ENCODE peak calls at places on chromosomes 2 and 18, in ten cellular contexts. S is thyroid gland, P is suprapubic skin, N is Peyer's patch, Q is GM12892, Z is ovary, J is heart left ventricle, Y is adrenal gland, R is IMR-90, W is transverse colon. U is an unnamed sample.

GRCh38 chr2:100742884-100743283 is 77.1 kb upstream of the NPAS2 start:
- DNase-seq in S (no peak), P (no peak), N (no peak), Q (no peak), Z (no peak), J (no peak), Y (no peak), R (peak), W (no peak), U (no peak)

GRCh38 chr2:139122711-139123158 is 342.5 kb upstream of the NXPH2 start:
- DNase-seq in S (no peak), P (no peak), N (no peak), Q (no peak), Z (no peak), J (no peak), Y (no peak), R (no peak), W (no peak), U (peak)

GRCh38 chr18:50194623-50195532 is at the start of gene MYO5B:
- DNase-seq in S (peak), P (no peak), N (peak), Q (peak), Z (peak), J (no peak), Y (no peak), R (no peak), W (peak), U (no peak)

GRCh38 chr2:216222650-216223352 is 113.7 kb downstream of the XRCC5 start:
- DNase-seq in S (no peak), P (no peak), N (no peak), Q (no peak), Z (no peak), J (no peak), Y (no peak), R (peak), W (no peak), U (peak)

GRCh38 chr2:128786800-128787478 is 468.3 kb upstream of the HS6ST1 start:
- DNase-seq in S (no peak), P (no peak), N (no peak), Q (no peak), Z (no peak), J (no peak), Y (no peak), R (peak), W (no peak), U (no peak)

GRCh38 chr18:13562494-13563029 is 163.8 kb downstream of the FAM210A start:
- DNase-seq in S (peak), P (no peak), N (peak), Q (peak), Z (no peak), J (no peak), Y (no peak), R (no peak), W (no peak), U (no peak)

GRCh38 chr2:43877782-43878464 is 39.2 kb downstream of the ABCG8 start:
- DNase-seq in S (peak), P (no peak), N (peak), Q (peak), Z (peak), J (peak), Y (peak), R (peak), W (peak), U (peak)

GRCh38 chr2:241040811-241041334 is 42.5 kb downstream of the SNED1 start:
- DNase-seq in S (no peak), P (no peak), N (no peak), Q (no peak), Z (no peak), J (no peak), Y (no peak), R (no peak), W (no peak), U (no peak)

GRCh38 chr2:159096896-159097295 is 128.5 kb downstream of the TANC1 start:
- DNase-seq in S (no peak), P (no peak), N (no peak), Q (no peak), Z (no peak), J (no peak), Y (no peak), R (no peak), W (no peak), U (no peak)

GRCh38 chr18:7760967-7761946 is 194.1 kb downstream of the PTPRM start:
- DNase-seq in S (no peak), P (no peak), N (no peak), Q (no peak), Z (no peak), J (no peak), Y (no peak), R (peak), W (no peak), U (no peak)

GRCh38 chr2:241519669-241520068 is 11.3 kb upstream of the STK25 start:
- DNase-seq in S (no peak), P (no peak), N (no peak), Q (no peak), Z (no peak), J (no peak), Y (no peak), R (no peak), W (no peak), U (no peak)

GRCh38 chr2:39499336-39499735 is 62.3 kb upstream of the MAP4K3 start:
- DNase-seq in S (no peak), P (no peak), N (no peak), Q (no peak), Z (no peak), J (no peak), Y (no peak), R (no peak), W (no peak), U (no peak)

GRCh38 chr2:37365669-37366068 is 21.2 kb downstream of the QPCT start:
- DNase-seq in S (no peak), P (no peak), N (no peak), Q (no peak), Z (no peak), J (no peak), Y (no peak), R (no peak), W (no peak), U (no peak)

GRCh38 chr2:182980115-182980514 is 58.1 kb downstream of the NCKAP1 start:
- DNase-seq in S (no peak), P (no peak), N (no peak), Q (no peak), Z (no peak), J (no peak), Y (no peak), R (peak), W (no peak), U (peak)

GRCh38 chr18:59833785-59834184 is 66.0 kb upstream of the PMAIP1 start:
- DNase-seq in S (no peak), P (no peak), N (no peak), Q (no peak), Z (no peak), J (no peak), Y (no peak), R (no peak), W (no peak), U (no peak)

GRCh38 chr18:11654736-11655604 is 34.1 kb upstream of the GNAL start:
- DNase-seq in S (peak), P (peak), N (no peak), Q (peak), Z (peak), J (peak), Y (peak), R (peak), W (peak), U (peak)

GRCh38 chr2:28736034-28736433 is 15.6 kb upstream of the PPP1CB start:
- DNase-seq in S (peak), P (no peak), N (no peak), Q (no peak), Z (no peak), J (peak), Y (peak), R (no peak), W (peak), U (no peak)

GRCh38 chr18:79458131-79458838 is 62.6 kb downstream of the NFATC1 start:
- DNase-seq in S (peak), P (peak), N (no peak), Q (no peak), Z (peak), J (peak), Y (peak), R (peak), W (peak), U (no peak)

GRCh38 chr18:37426536-37427080 is 139.0 kb downstream of the CELF4 start:
- DNase-seq in S (no peak), P (no peak), N (no peak), Q (no peak), Z (no peak), J (no peak), Y (no peak), R (no peak), W (no peak), U (no peak)

GRCh38 chr18:23281626-23282436 is 146.5 kb downstream of the CABLES1 start:
- DNase-seq in S (no peak), P (no peak), N (no peak), Q (no peak), Z (no peak), J (no peak), Y (no peak), R (no peak), W (no peak), U (no peak)

GRCh38 chr18:27447530-27447929 is 262.4 kb upstream of the CHST9 start:
- DNase-seq in S (no peak), P (no peak), N (no peak), Q (no peak), Z (no peak), J (no peak), Y (no peak), R (no peak), W (no peak), U (no peak)

GRCh38 chr2:239313251-239313650 is 87.6 kb downstream of the HDAC4 start:
- DNase-seq in S (no peak), P (no peak), N (no peak), Q (no peak), Z (peak), J (peak), Y (peak), R (no peak), W (no peak), U (no peak)

GRCh38 chr2:39778775-39779751 is at the start of gene THUMPD2:
- DNase-seq in S (peak), P (peak), N (peak), Q (peak), Z (peak), J (peak), Y (peak), R (peak), W (peak), U (peak)

GRCh38 chr2:31217465-31218200 is at the start of gene CAPN14:
- DNase-seq in S (no peak), P (no peak), N (no peak), Q (no peak), Z (no peak), J (no peak), Y (no peak), R (no peak), W (no peak), U (no peak)

GRCh38 chr18:47100214-47100831 is 50.0 kb downstream of the HDHD2 start:
- DNase-seq in S (peak), P (peak), N (peak), Q (peak), Z (peak), J (peak), Y (peak), R (peak), W (peak), U (peak)

GRCh38 chr2:240393831-240394410 is 41.5 kb upstream of the GPC1 start:
- DNase-seq in S (no peak), P (no peak), N (no peak), Q (no peak), Z (no peak), J (peak), Y (peak), R (peak), W (no peak), U (no peak)

GRCh38 chr18:59267511-59268126 is 5.6 kb downstream of the RAX start:
- DNase-seq in S (no peak), P (no peak), N (no peak), Q (no peak), Z (no peak), J (no peak), Y (no peak), R (no peak), W (no peak), U (no peak)

GRCh38 chr2:31319391-31320175 is 85.6 kb downstream of the EHD3 start:
- DNase-seq in S (no peak), P (no peak), N (peak), Q (no peak), Z (no peak), J (no peak), Y (peak), R (peak), W (peak), U (peak)

GRCh38 chr18:11785444-11786055 is 65.7 kb upstream of the CHMP1B start:
- DNase-seq in S (no peak), P (no peak), N (no peak), Q (no peak), Z (no peak), J (no peak), Y (no peak), R (no peak), W (no peak), U (no peak)

GRCh38 chr2:127415593-127416485 is 2.4 kb upstream of the PROC start:
- DNase-seq in S (peak), P (peak), N (peak), Q (peak), Z (peak), J (peak), Y (peak), R (no peak), W (peak), U (peak)

GRCh38 chr2:124283090-124283489 is 258.0 kb downstream of the CNTNAP5 start:
- DNase-seq in S (peak), P (no peak), N (no peak), Q (no peak), Z (no peak), J (no peak), Y (no peak), R (no peak), W (no peak), U (no peak)

GRCh38 chr18:55672574-55673361 is 84.8 kb upstream of the TCF4 start:
- DNase-seq in S (no peak), P (no peak), N (no peak), Q (no peak), Z (no peak), J (no peak), Y (no peak), R (no peak), W (no peak), U (no peak)

GRCh38 chr2:101048756-101049155 is 46.7 kb downstream of the RPL31 start:
- DNase-seq in S (no peak), P (no peak), N (no peak), Q (no peak), Z (no peak), J (no peak), Y (no peak), R (no peak), W (no peak), U (no peak)

GRCh38 chr2:38747007-38747424 is 4.1 kb downstream of the SRSF7 start:
- DNase-seq in S (no peak), P (no peak), N (no peak), Q (no peak), Z (no peak), J (no peak), Y (no peak), R (no peak), W (no peak), U (no peak)

GRCh38 chr2:219124379-219125110 is 36.1 kb downstream of the NHEJ1 start:
- DNase-seq in S (no peak), P (no peak), N (no peak), Q (no peak), Z (no peak), J (no peak), Y (peak), R (peak), W (peak), U (peak)

GRCh38 chr2:53209679-53210473 is 557.7 kb upstream of the CHAC2 start:
- DNase-seq in S (no peak), P (no peak), N (no peak), Q (no peak), Z (no peak), J (no peak), Y (no peak), R (no peak), W (no peak), U (no peak)

GRCh38 chr2:207256026-207256425 is 90.3 kb upstream of the KLF7 start:
- DNase-seq in S (no peak), P (no peak), N (no peak), Q (no peak), Z (no peak), J (no peak), Y (no peak), R (no peak), W (no peak), U (no peak)

GRCh38 chr2:207256476-207257207 is 90.9 kb upstream of the KLF7 start:
- DNase-seq in S (no peak), P (no peak), N (no peak), Q (no peak), Z (no peak), J (no peak), Y (no peak), R (peak), W (no peak), U (peak)

GRCh38 chr2:207254526-207255464 is 89.0 kb upstream of the KLF7 start:
- DNase-seq in S (no peak), P (no peak), N (no peak), Q (no peak), Z (no peak), J (peak), Y (no peak), R (peak), W (no peak), U (peak)

GRCh38 chr2:207253946-207254345 is 88.2 kb upstream of the KLF7 start:
- DNase-seq in S (no peak), P (no peak), N (no peak), Q (no peak), Z (no peak), J (no peak), Y (no peak), R (peak), W (no peak), U (no peak)

GRCh38 chr2:207255565-207255964 is 89.8 kb upstream of the KLF7 start:
- DNase-seq in S (no peak), P (no peak), N (no peak), Q (no peak), Z (no peak), J (no peak), Y (no peak), R (no peak), W (no peak), U (no peak)
- TF ChIP-seq POLR2A in S (no peak), P (no peak), N (no peak), Q (no peak), Z (no peak), J (no peak), Y (no peak), R (no peak), W (no peak), U (no peak)

GRCh38 chr2:174634130-174635014 is 36.8 kb upstream of the WIPF1 start:
- DNase-seq in S (peak), P (no peak), N (peak), Q (peak), Z (no peak), J (no peak), Y (no peak), R (peak), W (peak), U (peak)
- TF ChIP-seq POLR2A in S (no peak), P (no peak), N (no peak), Q (peak), Z (no peak), J (no peak), Y (no peak), R (no peak), W (peak), U (peak)

DNA sequence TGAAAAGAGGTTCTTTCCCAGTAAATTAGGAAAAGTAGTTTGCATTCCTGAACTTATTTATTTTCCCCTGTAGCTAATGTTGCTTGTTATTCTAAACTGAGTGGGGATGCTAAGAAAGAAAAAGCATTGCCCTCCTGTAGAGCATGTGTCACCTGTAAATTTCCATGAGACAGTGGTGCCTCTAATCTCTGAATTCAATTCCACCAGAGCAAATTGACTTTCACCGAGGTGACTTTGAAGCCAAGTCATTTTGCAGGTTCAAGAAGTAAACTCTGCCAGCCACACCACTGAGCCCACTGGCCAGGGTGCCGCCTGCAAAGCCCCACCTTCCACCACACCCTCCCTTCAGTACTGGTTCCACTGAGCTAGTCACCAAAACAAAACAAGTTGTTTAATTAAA is 254.9 kb downstream of the RNF152 start:
- DNase-seq in S (peak), P (no peak), N (no peak), Q (no peak), Z (no peak), J (no peak), Y (no peak), R (no peak), W (peak), U (no peak)
- TF ChIP-seq POLR2A in S (no peak), P (no peak), N (no peak), Q (no peak), Z (no peak), J (no peak), Y (no peak), R (no peak), W (no peak), U (no peak)

GRCh38 chr2:42100696-42101585 is 53.1 kb downstream of the PKDCC start:
- DNase-seq in S (peak), P (no peak), N (peak), Q (no peak), Z (peak), J (peak), Y (peak), R (peak), W (peak), U (peak)
- TF ChIP-seq POLR2A in S (peak), P (no peak), N (no peak), Q (no peak), Z (peak), J (no peak), Y (no peak), R (no peak), W (no peak), U (no peak)

DNA sequence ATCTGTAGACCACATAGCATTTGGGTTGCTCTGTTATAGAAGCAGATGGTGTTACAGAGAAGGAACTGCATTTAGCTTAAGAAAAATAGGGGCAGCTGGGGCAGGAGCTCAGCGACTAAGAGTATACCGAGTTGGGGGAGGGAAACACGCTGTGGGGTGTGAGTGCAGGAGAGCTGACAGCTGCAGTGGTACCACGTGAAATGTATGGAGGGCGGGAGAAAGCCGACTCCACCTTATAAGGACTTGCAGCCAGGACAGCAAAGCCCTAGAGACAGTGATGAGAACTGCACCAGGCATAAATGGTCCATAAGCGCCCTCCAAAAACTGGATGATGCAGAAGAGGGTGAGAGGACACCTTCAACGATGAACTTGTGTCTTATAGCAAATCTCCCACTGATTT is 237.6 kb downstream of the PRKCE start:
- DNase-seq in S (no peak), P (no peak), N (peak), Q (peak), Z (no peak), J (peak), Y (peak), R (peak), W (peak), U (peak)
- TF ChIP-seq POLR2A in S (no peak), P (no peak), N (no peak), Q (no peak), Z (no peak), J (no peak), Y (no peak), R (no peak), W (no peak), U (no peak)

GRCh38 chr2:144358979-144359541 is 160.9 kb downstream of the ZEB2 start:
- DNase-seq in S (no peak), P (no peak), N (no peak), Q (no peak), Z (no peak), J (no peak), Y (no peak), R (peak), W (no peak), U (no peak)
- TF ChIP-seq POLR2A in S (no peak), P (no peak), N (no peak), Q (peak), Z (no peak), J (no peak), Y (no peak), R (no peak), W (no peak), U (no peak)

DNA sequence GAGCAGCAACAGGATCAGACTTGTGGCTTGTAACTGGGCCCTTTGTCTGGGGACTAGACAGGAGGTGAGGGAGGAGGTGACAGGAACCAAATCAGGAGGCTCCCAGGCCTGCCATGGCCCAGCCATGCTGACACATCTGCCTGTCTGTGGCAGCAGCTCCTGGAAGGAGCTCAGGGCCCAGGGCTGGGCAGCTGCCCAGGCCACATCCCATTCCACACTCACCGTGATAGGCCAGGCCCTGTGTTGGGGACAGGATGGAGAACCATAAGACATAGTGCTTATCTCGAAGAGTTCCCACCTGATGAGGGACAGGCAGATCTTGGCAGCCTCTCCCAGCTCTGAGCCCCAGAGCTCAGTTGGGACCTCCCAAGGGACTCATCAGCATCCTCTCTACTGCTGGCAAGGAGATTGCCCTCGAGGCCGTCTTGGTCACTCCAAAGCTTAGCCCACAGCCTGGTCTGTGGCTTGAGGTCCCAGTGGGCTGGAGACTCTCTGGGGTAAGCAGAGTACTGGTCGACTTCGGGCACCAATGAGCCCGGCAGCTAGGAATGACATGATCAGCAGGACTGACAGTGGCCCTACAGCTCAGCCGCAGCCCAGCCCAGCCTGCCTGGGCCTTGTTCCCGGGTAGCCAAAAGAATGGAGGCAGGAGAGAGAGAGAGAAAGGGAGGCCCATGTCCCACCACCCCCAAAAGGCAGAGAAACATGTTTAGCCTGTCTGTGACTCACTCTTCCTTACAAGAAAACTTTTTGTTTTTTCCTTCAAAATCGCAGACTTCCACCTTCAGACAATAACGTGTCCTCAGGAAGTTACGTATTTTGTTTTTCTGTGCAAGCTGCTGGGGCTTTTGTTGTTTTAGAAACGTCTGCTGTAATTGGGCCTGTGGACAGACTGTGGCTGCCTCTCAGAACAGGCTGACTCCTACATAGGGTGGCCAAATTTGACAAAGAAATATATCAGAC is 82.1 kb downstream of the HS1BP3 start:
- DNase-seq in S (peak), P (no peak), N (no peak), Q (no peak), Z (peak), J (no peak), Y (no peak), R (no peak), W (no peak), U (peak)
- TF ChIP-seq POLR2A in S (peak), P (no peak), N (no peak), Q (no peak), Z (no peak), J (no peak), Y (no peak), R (no peak), W (no peak), U (no peak)

U was measured in NB4.